ENCODE peak calls at places on chromosomes 11 and 22, in six cellular contexts. S is lower leg skin; G is upper lobe of right lung; R is AG08395; Q is stimulated activated CD8-positive, alpha-beta memory T cell treated with anti-CD3 and anti-CD28 coated beads, Interleukin-2, amount 100 ng/mL, for 48 hours; F is NCI-H1092. O is an unnamed sample.

GRCh38 chr22:42364641-42365336 is 67.4 kb downstream of the NFAM1 start:
- DNase-seq in R (no peak), Q (no peak), S (no peak), G (no peak), F (peak), O (no peak)

GRCh38 chr11:76314741-76315090 is 66.2 kb downstream of the THAP12 start:
- DNase-seq in Q (no peak), F (no peak), S (no peak), G (no peak), R (peak), O (no peak)

GRCh38 chr22:49334976-49335375 is 492.7 kb downstream of the BRD1 start:
- DNase-seq in R (no peak), S (no peak), Q (no peak), G (peak), F (no peak), O (no peak)

GRCh38 chr11:118343981-118344521 is at the start of gene CD3G:
- DNase-seq in Q (peak), F (no peak), R (no peak), S (no peak), G (no peak), O (no peak)

GRCh38 chr11:128552783-128553661 is 34.3 kb downstream of the ETS1 start:
- DNase-seq in R (peak), G (no peak), S (no peak), F (no peak), Q (no peak), O (no peak)

GRCh38 chr11:71467164-71467563 is 14.2 kb downstream of the NADSYN1 start:
- DNase-seq in S (no peak), R (no peak), Q (no peak), G (no peak), F (no peak), O (no peak)

GRCh38 chr11:134068829-134069425 is at the start of gene JAM3:
- DNase-seq in Q (peak), R (peak), F (peak), G (peak), S (peak), O (peak)

GRCh38 chr11:80146231-80146630 is 705.4 kb upstream of the TENM4 start:
- DNase-seq in R (no peak), G (no peak), F (no peak), S (no peak), Q (no peak), O (no peak)

GRCh38 chr11:57896641-57897145 is 127.0 kb upstream of the OR9Q1 start:
- DNase-seq in F (no peak), S (no peak), Q (no peak), R (no peak), G (no peak), O (no peak)

GRCh38 chr22:19822301-19823117 is 32.2 kb downstream of the GNB1L start:
- DNase-seq in G (peak), S (peak), Q (no peak), R (no peak), F (no peak), O (no peak)

GRCh38 chr11:10022764-10023163 is 271.3 kb downstream of the SBF2 start:
- DNase-seq in F (no peak), S (no peak), Q (no peak), G (no peak), R (peak), O (no peak)

GRCh38 chr22:30575011-30575671 is 676 bp upstream of the GAL3ST1 start:
- DNase-seq in R (peak), F (no peak), S (no peak), G (no peak), Q (no peak), O (no peak)

GRCh38 chr11:74081428-74081827 is 72.5 kb upstream of the UCP3 start:
- DNase-seq in Q (no peak), R (no peak), G (no peak), S (no peak), F (no peak), O (no peak)

GRCh38 chr11:820655-821512 is 2.2 kb downstream of the PNPLA2 start:
- DNase-seq in F (no peak), Q (no peak), G (peak), S (peak), R (peak), O (no peak)

GRCh38 chr11:5600374-5600851 is 4.0 kb downstream of the TRIM6 start:
- DNase-seq in F (no peak), S (peak), G (peak), Q (peak), R (peak), O (peak)

GRCh38 chr11:42338056-42338455 is 878.6 kb upstream of the LRRC4C start:
- DNase-seq in Q (no peak), R (peak), S (no peak), F (no peak), G (no peak), O (no peak)

GRCh38 chr11:78905756-78906155 is 331.1 kb upstream of the NARS2 start:
- DNase-seq in F (no peak), S (no peak), Q (no peak), G (no peak), R (no peak), O (no peak)

GRCh38 chr11:26575946-26576345 is 3.9 kb upstream of the MUC15 start:
- DNase-seq in G (no peak), S (no peak), R (no peak), F (no peak), Q (no peak), O (no peak)

GRCh38 chr22:41478891-41479521 is 10.1 kb downstream of the ACO2 start:
- DNase-seq in F (no peak), G (peak), S (no peak), Q (no peak), R (no peak), O (no peak)